ENCODE peak calls at places on chromosomes 2 and 18, in four cellular contexts. L is SJSA1; I is activated CD8-positive, alpha-beta T cell treated with anti-CD3 and anti-CD28 coated beads, Interleukin-2, amount 10 ng/mL, durations not matched to agents 7 days and 5 days; G is trophoblast cell. H is an unnamed sample.

GRCh38 chr2:101339236-101339865 is 30.9 kb upstream of the RNF149 start:
- DNase-seq in L (no peak), I (no peak), G (peak), H (no peak)

GRCh38 chr18:58922995-58923394 is 58.3 kb downstream of the ZNF532 start:
- DNase-seq in L (no peak), I (no peak), G (no peak), H (no peak)

GRCh38 chr2:198371902-198372611 is 567.7 kb downstream of the PLCL1 start:
- DNase-seq in L (peak), I (no peak), G (no peak), H (peak)

GRCh38 chr2:237666606-237667005 is 39.2 kb downstream of the LRRFIP1 start:
- DNase-seq in L (no peak), I (no peak), G (peak), H (no peak)

GRCh38 chr2:217857624-217858506 is 144.9 kb downstream of the TNS1 start:
- DNase-seq in L (no peak), I (no peak), G (no peak), H (no peak)

GRCh38 chr18:832085-832681 is 20.1 kb upstream of the YES1 start:
- DNase-seq in L (no peak), I (peak), G (peak), H (peak)

GRCh38 chr18:41396211-41396610 is 558.8 kb upstream of the PIK3C3 start:
- DNase-seq in L (no peak), I (no peak), G (no peak), H (no peak)

GRCh38 chr18:3207565-3207964 is 12.2 kb downstream of the MYOM1 start:
- DNase-seq in L (no peak), I (no peak), G (peak), H (no peak)

GRCh38 chr2:49972699-49973098 is 818.4 kb upstream of the FSHR start:
- DNase-seq in L (no peak), I (no peak), G (no peak), H (no peak)

GRCh38 chr2:240295256-240296103 is 140.0 kb upstream of the GPC1 start:
- DNase-seq in L (no peak), I (peak), G (no peak), H (no peak)

GRCh38 chr2:10038716-10039115 is 4.6 kb upstream of the KLF11 start:
- DNase-seq in L (no peak), I (no peak), G (no peak), H (no peak)

GRCh38 chr18:8116346-8117007 is 492.8 kb upstream of the RAB12 start:
- DNase-seq in L (peak), I (no peak), G (peak), H (no peak)

H was measured in Jurkat, Clone E6-1.